ENCODE peak calls at places on chromosomes 4 and X, in seven cellular contexts. One of them, this sample, is unnamed.
A peak's percentile ranks its signal among the peaks of the same experiment; 100 is the strongest.

GRCh38 chrX:136694491-136695087 is 46.6 kb downstream of the CD40LG start:
- DNase-seq in Caco-2: no peak
- DNase-seq in Calu3: peak; percentile 12
- DNase-seq in choroid plexus epithelial cell: peak; percentile 76
- DNase-seq in IMR-90: peak; percentile 58
- DNase-seq in CD8-positive, alpha-beta T cell: no peak
- DNase-seq in heart right ventricle: no peak
- DNase-seq in this sample: peak; percentile 53

GRCh38 chr4:67700119-67700873 is 659 bp downstream of the UBA6 start:
- DNase-seq in Caco-2: no peak
- DNase-seq in Calu3: no peak
- DNase-seq in choroid plexus epithelial cell: peak; percentile 34
- DNase-seq in IMR-90: peak; percentile 27
- DNase-seq in CD8-positive, alpha-beta T cell: no peak
- DNase-seq in heart right ventricle: no peak
- DNase-seq in this sample: peak; percentile 51

GRCh38 chrX:21354725-21355124 is 19.5 kb upstream of the CNKSR2 start:
- DNase-seq in Caco-2: no peak
- DNase-seq in Calu3: no peak
- DNase-seq in choroid plexus epithelial cell: no peak
- DNase-seq in IMR-90: no peak
- DNase-seq in CD8-positive, alpha-beta T cell: no peak
- DNase-seq in heart right ventricle: no peak
- DNase-seq in this sample: no peak

GRCh38 chr4:86554641-86555040 is 39.5 kb upstream of the PTPN13 start:
- DNase-seq in Caco-2: no peak
- DNase-seq in Calu3: no peak
- DNase-seq in choroid plexus epithelial cell: no peak
- DNase-seq in IMR-90: no peak
- DNase-seq in CD8-positive, alpha-beta T cell: no peak
- DNase-seq in heart right ventricle: no peak
- DNase-seq in this sample: no peak

GRCh38 chr4:38601244-38601915 is 62.6 kb upstream of the KLF3 start:
- DNase-seq in Caco-2: no peak
- DNase-seq in Calu3: peak; percentile 36
- DNase-seq in choroid plexus epithelial cell: peak; percentile 85
- DNase-seq in IMR-90: peak; percentile 63
- DNase-seq in CD8-positive, alpha-beta T cell: no peak
- DNase-seq in heart right ventricle: no peak
- DNase-seq in this sample: peak; percentile 76

GRCh38 chr4:189090174-189090814 is 850.4 kb upstream of the FRG1 start:
- DNase-seq in Caco-2: no peak
- DNase-seq in Calu3: peak; percentile 14
- DNase-seq in choroid plexus epithelial cell: peak; percentile 1
- DNase-seq in IMR-90: peak; percentile 45
- DNase-seq in CD8-positive, alpha-beta T cell: no peak
- DNase-seq in heart right ventricle: no peak
- DNase-seq in this sample: peak; percentile 42

GRCh38 chr4:108982786-108983185 is 219.9 kb upstream of the ETNPPL start:
- DNase-seq in Caco-2: no peak
- DNase-seq in Calu3: no peak
- DNase-seq in choroid plexus epithelial cell: no peak
- DNase-seq in IMR-90: no peak
- DNase-seq in CD8-positive, alpha-beta T cell: no peak
- DNase-seq in heart right ventricle: no peak
- DNase-seq in this sample: no peak

GRCh38 chr4:120865985-120866384 is 56.5 kb downstream of the PRDM5 start:
- DNase-seq in Caco-2: no peak
- DNase-seq in Calu3: no peak
- DNase-seq in choroid plexus epithelial cell: no peak
- DNase-seq in IMR-90: peak; percentile 31
- DNase-seq in CD8-positive, alpha-beta T cell: no peak
- DNase-seq in heart right ventricle: no peak
- DNase-seq in this sample: no peak

GRCh38 chr4:82801910-82802521 is 3.4 kb upstream of the SCD5 start:
- DNase-seq in Caco-2: no peak
- DNase-seq in Calu3: peak; percentile 37
- DNase-seq in choroid plexus epithelial cell: peak; percentile 72
- DNase-seq in IMR-90: peak; percentile 51
- DNase-seq in CD8-positive, alpha-beta T cell: no peak
- DNase-seq in heart right ventricle: no peak
- DNase-seq in this sample: peak; percentile 43
- TF ChIP-seq CTCF in Caco-2: peak; percentile 52
- TF ChIP-seq CTCF in Calu3: no peak
- TF ChIP-seq CTCF in choroid plexus epithelial cell: peak; percentile 65
- TF ChIP-seq CTCF in IMR-90: peak; percentile 54
- TF ChIP-seq CTCF in CD8-positive, alpha-beta T cell: no peak
- TF ChIP-seq CTCF in heart right ventricle: peak; percentile 33
- TF ChIP-seq CTCF in this sample: peak; percentile 45

DNA sequence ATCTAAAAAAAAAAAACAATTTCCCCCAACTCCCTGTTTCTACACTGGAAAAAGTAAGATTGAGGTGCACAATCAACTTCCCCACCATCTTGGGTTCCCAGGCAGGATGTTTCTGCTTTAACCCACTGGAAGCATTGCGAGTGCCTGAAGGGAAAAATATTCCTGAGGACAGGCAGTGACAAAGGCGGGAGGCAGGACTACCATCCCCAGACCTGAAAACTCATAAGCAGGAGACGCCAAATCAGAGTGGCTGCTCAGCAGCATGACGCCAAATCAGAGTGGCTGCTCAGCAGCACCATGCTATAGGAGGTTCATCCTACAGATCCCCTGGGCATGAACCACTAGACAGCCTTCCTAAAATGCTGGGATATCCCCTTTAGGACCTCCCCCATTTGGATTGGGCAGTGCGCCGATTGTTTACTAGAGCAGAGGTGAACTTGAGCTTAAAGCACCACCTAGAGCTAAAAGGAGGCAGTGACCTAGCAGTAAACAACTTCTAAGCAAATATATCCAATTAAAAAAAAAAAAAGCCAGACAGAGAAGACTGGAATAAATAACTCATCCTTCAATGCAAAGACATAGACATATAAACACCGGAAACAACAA is 35.0 kb upstream of the GK start:
- DNase-seq in Caco-2: no peak
- DNase-seq in Calu3: peak; percentile 1
- DNase-seq in choroid plexus epithelial cell: peak; percentile 31
- DNase-seq in IMR-90: no peak
- DNase-seq in CD8-positive, alpha-beta T cell: no peak
- DNase-seq in heart right ventricle: no peak
- DNase-seq in this sample: no peak
- TF ChIP-seq CTCF in Caco-2: no peak
- TF ChIP-seq CTCF in Calu3: no peak
- TF ChIP-seq CTCF in choroid plexus epithelial cell: peak; percentile 20
- TF ChIP-seq CTCF in IMR-90: peak; percentile 16
- TF ChIP-seq CTCF in CD8-positive, alpha-beta T cell: no peak
- TF ChIP-seq CTCF in heart right ventricle: no peak
- TF ChIP-seq CTCF in this sample: no peak

GRCh38 chrX:77595848-77596247 is 148.7 kb downstream of the FGF16 start:
- DNase-seq in Caco-2: no peak
- DNase-seq in Calu3: no peak
- DNase-seq in choroid plexus epithelial cell: peak; percentile 18
- DNase-seq in IMR-90: peak; percentile 13
- DNase-seq in CD8-positive, alpha-beta T cell: no peak
- DNase-seq in heart right ventricle: no peak
- DNase-seq in this sample: peak; percentile 3

GRCh38 chrX:77597511-77597910 is 150.3 kb downstream of the FGF16 start:
- DNase-seq in Caco-2: no peak
- DNase-seq in Calu3: no peak
- DNase-seq in choroid plexus epithelial cell: no peak
- DNase-seq in IMR-90: no peak
- DNase-seq in CD8-positive, alpha-beta T cell: no peak
- DNase-seq in heart right ventricle: no peak
- DNase-seq in this sample: no peak

GRCh38 chrX:77597090-77597489 is 149.9 kb downstream of the FGF16 start:
- DNase-seq in Caco-2: no peak
- DNase-seq in Calu3: no peak
- DNase-seq in choroid plexus epithelial cell: peak; percentile 59
- DNase-seq in IMR-90: peak; percentile 48
- DNase-seq in CD8-positive, alpha-beta T cell: no peak
- DNase-seq in heart right ventricle: no peak
- DNase-seq in this sample: peak; percentile 31
- TF ChIP-seq CTCF in Caco-2: no peak
- TF ChIP-seq CTCF in Calu3: no peak
- TF ChIP-seq CTCF in choroid plexus epithelial cell: peak; percentile 50
- TF ChIP-seq CTCF in IMR-90: peak; percentile 43
- TF ChIP-seq CTCF in CD8-positive, alpha-beta T cell: no peak
- TF ChIP-seq CTCF in heart right ventricle: peak; percentile 38
- TF ChIP-seq CTCF in this sample: peak; percentile 44

GRCh38 chr4:15001248-15001824 is 945 bp upstream of the CPEB2 start:
- DNase-seq in Caco-2: peak; percentile 35
- DNase-seq in Calu3: peak; percentile 35
- DNase-seq in choroid plexus epithelial cell: peak; percentile 96
- DNase-seq in IMR-90: peak; percentile 91
- DNase-seq in CD8-positive, alpha-beta T cell: peak; percentile 70
- DNase-seq in heart right ventricle: peak; percentile 78
- DNase-seq in this sample: peak; percentile 89
- TF ChIP-seq CTCF in Caco-2: no peak
- TF ChIP-seq CTCF in Calu3: no peak
- TF ChIP-seq CTCF in choroid plexus epithelial cell: peak; percentile 29
- TF ChIP-seq CTCF in IMR-90: no peak
- TF ChIP-seq CTCF in CD8-positive, alpha-beta T cell: no peak
- TF ChIP-seq CTCF in heart right ventricle: no peak
- TF ChIP-seq CTCF in this sample: peak; percentile 13

GRCh38 chrX:63013549-63013948 is 337.6 kb downstream of the SPIN4 start:
- DNase-seq in Caco-2: no peak
- DNase-seq in Calu3: no peak
- DNase-seq in choroid plexus epithelial cell: no peak
- DNase-seq in IMR-90: no peak
- DNase-seq in CD8-positive, alpha-beta T cell: no peak
- DNase-seq in heart right ventricle: no peak
- DNase-seq in this sample: no peak

DNA sequence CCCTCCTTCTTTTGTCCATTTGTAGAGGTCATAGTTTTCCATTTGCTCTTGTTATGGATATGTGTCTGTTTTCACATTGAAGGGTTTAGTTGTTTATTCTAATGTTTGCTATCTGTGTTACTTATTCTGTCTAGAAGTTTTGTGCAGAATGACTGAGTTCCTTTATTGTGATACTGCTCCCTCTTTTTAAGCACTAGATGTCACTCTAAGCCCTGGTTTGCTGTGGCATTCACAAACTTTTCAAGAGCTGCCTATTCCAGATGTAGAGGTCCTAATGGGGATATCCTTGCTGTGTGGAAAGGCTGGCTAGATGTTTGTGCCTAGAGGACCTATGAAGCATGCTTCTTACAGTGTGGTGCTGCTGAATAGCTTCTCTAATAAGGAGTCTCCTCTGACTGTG is 338.6 kb downstream of the SPIN4 start:
- DNase-seq in Caco-2: no peak
- DNase-seq in Calu3: no peak
- DNase-seq in choroid plexus epithelial cell: no peak
- DNase-seq in IMR-90: no peak
- DNase-seq in CD8-positive, alpha-beta T cell: no peak
- DNase-seq in heart right ventricle: no peak
- DNase-seq in this sample: no peak
- TF ChIP-seq CTCF in Caco-2: no peak
- TF ChIP-seq CTCF in Calu3: no peak
- TF ChIP-seq CTCF in choroid plexus epithelial cell: no peak
- TF ChIP-seq CTCF in IMR-90: no peak
- TF ChIP-seq CTCF in CD8-positive, alpha-beta T cell: no peak
- TF ChIP-seq CTCF in heart right ventricle: no peak
- TF ChIP-seq CTCF in this sample: no peak

DNA sequence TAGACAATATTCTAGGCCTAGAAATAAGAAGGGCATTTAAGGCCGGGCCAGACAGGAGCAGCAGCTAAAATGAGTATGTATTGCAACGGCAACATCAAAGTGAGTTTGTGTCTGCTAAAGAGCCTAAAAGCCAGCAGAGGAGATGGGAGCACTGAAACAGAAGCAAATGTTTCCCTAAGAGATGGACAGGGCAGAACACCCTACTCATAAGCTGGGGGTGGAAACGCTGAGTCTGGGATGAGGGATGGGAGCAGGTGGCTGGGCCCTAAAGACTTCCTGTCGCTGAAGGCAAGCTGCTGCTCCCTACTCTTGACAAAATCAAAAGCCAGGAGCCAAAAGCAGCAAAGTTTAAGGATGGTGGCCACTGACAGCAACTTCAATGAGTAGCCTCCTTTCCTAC is 40.5 kb upstream of the NAP1L5 start:
- DNase-seq in Caco-2: no peak
- DNase-seq in Calu3: no peak
- DNase-seq in choroid plexus epithelial cell: no peak
- DNase-seq in IMR-90: no peak
- DNase-seq in CD8-positive, alpha-beta T cell: no peak
- DNase-seq in heart right ventricle: no peak
- DNase-seq in this sample: no peak
- TF ChIP-seq CTCF in Caco-2: no peak
- TF ChIP-seq CTCF in Calu3: no peak
- TF ChIP-seq CTCF in choroid plexus epithelial cell: no peak
- TF ChIP-seq CTCF in IMR-90: no peak
- TF ChIP-seq CTCF in CD8-positive, alpha-beta T cell: no peak
- TF ChIP-seq CTCF in heart right ventricle: no peak
- TF ChIP-seq CTCF in this sample: no peak

GRCh38 chr4:78292336-78292735 is 235.2 kb downstream of the FRAS1 start:
- DNase-seq in Caco-2: no peak
- DNase-seq in Calu3: no peak
- DNase-seq in choroid plexus epithelial cell: no peak
- DNase-seq in IMR-90: no peak
- DNase-seq in CD8-positive, alpha-beta T cell: no peak
- DNase-seq in heart right ventricle: no peak
- DNase-seq in this sample: no peak

GRCh38 chr4:78291277-78291676 is 234.2 kb downstream of the FRAS1 start:
- DNase-seq in Caco-2: no peak
- DNase-seq in Calu3: no peak
- DNase-seq in choroid plexus epithelial cell: no peak
- DNase-seq in IMR-90: no peak
- DNase-seq in CD8-positive, alpha-beta T cell: no peak
- DNase-seq in heart right ventricle: no peak
- DNase-seq in this sample: no peak

GRCh38 chr4:78296261-78296660 is 239.1 kb downstream of the FRAS1 start:
- DNase-seq in Caco-2: no peak
- DNase-seq in Calu3: no peak
- DNase-seq in choroid plexus epithelial cell: no peak
- DNase-seq in IMR-90: no peak
- DNase-seq in CD8-positive, alpha-beta T cell: no peak
- DNase-seq in heart right ventricle: no peak
- DNase-seq in this sample: no peak

GRCh38 chr4:78293348-78293747 is 236.2 kb downstream of the FRAS1 start:
- DNase-seq in Caco-2: no peak
- DNase-seq in Calu3: no peak
- DNase-seq in choroid plexus epithelial cell: peak; percentile 49
- DNase-seq in IMR-90: peak; percentile 8
- DNase-seq in CD8-positive, alpha-beta T cell: no peak
- DNase-seq in heart right ventricle: no peak
- DNase-seq in this sample: peak; percentile 42

GRCh38 chr4:78293841-78294301 is 236.7 kb downstream of the FRAS1 start:
- DNase-seq in Caco-2: no peak
- DNase-seq in Calu3: peak; percentile 11
- DNase-seq in choroid plexus epithelial cell: peak; percentile 79
- DNase-seq in IMR-90: peak; percentile 74
- DNase-seq in CD8-positive, alpha-beta T cell: no peak
- DNase-seq in heart right ventricle: no peak
- DNase-seq in this sample: peak; percentile 52
- TF ChIP-seq CTCF in Caco-2: no peak
- TF ChIP-seq CTCF in Calu3: no peak
- TF ChIP-seq CTCF in choroid plexus epithelial cell: peak; percentile 31
- TF ChIP-seq CTCF in IMR-90: no peak
- TF ChIP-seq CTCF in CD8-positive, alpha-beta T cell: no peak
- TF ChIP-seq CTCF in heart right ventricle: no peak
- TF ChIP-seq CTCF in this sample: no peak

DNA sequence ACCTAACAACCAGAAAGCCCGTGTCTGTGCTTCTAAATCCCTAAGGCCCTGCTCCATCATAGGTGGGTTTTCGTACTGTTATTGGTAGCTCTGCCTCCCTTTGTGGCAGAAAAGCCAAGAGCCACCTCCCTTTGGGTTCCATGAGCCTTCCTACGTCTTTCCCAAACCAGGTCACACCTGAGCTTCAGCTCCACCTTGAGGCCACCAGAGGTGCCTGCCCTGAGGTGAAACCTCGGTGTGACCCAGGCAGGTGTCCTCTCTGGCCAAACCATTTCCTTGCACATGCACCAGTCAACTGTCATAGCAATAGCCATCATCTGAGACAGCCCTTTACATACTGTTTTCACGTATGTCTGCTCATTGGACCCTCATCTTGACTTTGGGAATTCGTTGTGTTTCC is 188.0 kb upstream of the RBPJ start:
- DNase-seq in Caco-2: no peak
- DNase-seq in Calu3: no peak
- DNase-seq in choroid plexus epithelial cell: no peak
- DNase-seq in IMR-90: no peak
- DNase-seq in CD8-positive, alpha-beta T cell: no peak
- DNase-seq in heart right ventricle: no peak
- DNase-seq in this sample: no peak
- TF ChIP-seq CTCF in Caco-2: peak; percentile 23
- TF ChIP-seq CTCF in Calu3: no peak
- TF ChIP-seq CTCF in choroid plexus epithelial cell: no peak
- TF ChIP-seq CTCF in IMR-90: no peak
- TF ChIP-seq CTCF in CD8-positive, alpha-beta T cell: no peak
- TF ChIP-seq CTCF in heart right ventricle: no peak
- TF ChIP-seq CTCF in this sample: no peak

This sample was measured in fibroblast of villous mesenchyme.